ENCODE peak calls at places on chromosomes 6 and 20, in nine cellular contexts. One of them, this sample, is unnamed.

GRCh38 chr20:25249198-25249931 is 1.5 kb downstream of the PYGB start:
- DNase-seq in fibroblast of pulmonary artery: peak; percentile 31
- DNase-seq in epithelial cell of esophagus: peak; percentile 41
- DNase-seq in brain microvascular endothelial cell: no peak
- DNase-seq in body of pancreas: no peak
- DNase-seq in AG04450: no peak
- DNase-seq in choroid plexus epithelial cell: peak; percentile 36
- DNase-seq in BE2C: no peak
- DNase-seq in OCI-LY7: peak; percentile 8
- DNase-seq in this sample: peak; percentile 42

GRCh38 chr6:160347259-160348208 is 644 bp upstream of the SLC22A3 start:
- DNase-seq in AG04450: no peak
- DNase-seq in body of pancreas: no peak
- DNase-seq in choroid plexus epithelial cell: no peak
- DNase-seq in BE2C: no peak
- DNase-seq in brain microvascular endothelial cell: no peak
- DNase-seq in OCI-LY7: no peak
- DNase-seq in epithelial cell of esophagus: no peak
- DNase-seq in fibroblast of pulmonary artery: no peak
- DNase-seq in this sample: no peak

GRCh38 chr20:5524886-5525285 is 208.1 kb upstream of the PROKR2 start:
- DNase-seq in BE2C: no peak
- DNase-seq in body of pancreas: no peak
- DNase-seq in OCI-LY7: no peak
- DNase-seq in AG04450: no peak
- DNase-seq in fibroblast of pulmonary artery: no peak
- DNase-seq in brain microvascular endothelial cell: no peak
- DNase-seq in choroid plexus epithelial cell: peak; percentile 21
- DNase-seq in epithelial cell of esophagus: no peak
- DNase-seq in this sample: no peak

GRCh38 chr6:31402324-31403282 is 792 bp upstream of the MICA start:
- DNase-seq in epithelial cell of esophagus: peak; percentile 53
- DNase-seq in BE2C: no peak
- DNase-seq in AG04450: no peak
- DNase-seq in OCI-LY7: peak; percentile 54
- DNase-seq in brain microvascular endothelial cell: peak; percentile 9
- DNase-seq in choroid plexus epithelial cell: peak; percentile 35
- DNase-seq in fibroblast of pulmonary artery: peak; percentile 18
- DNase-seq in body of pancreas: peak; percentile 25
- DNase-seq in this sample: peak; percentile 24

GRCh38 chr6:36355819-36356218 is 19.1 kb upstream of the BNIP5 start:
- DNase-seq in body of pancreas: no peak
- DNase-seq in OCI-LY7: no peak
- DNase-seq in AG04450: no peak
- DNase-seq in fibroblast of pulmonary artery: peak; percentile 91
- DNase-seq in choroid plexus epithelial cell: peak; percentile 30
- DNase-seq in epithelial cell of esophagus: peak; percentile 18
- DNase-seq in brain microvascular endothelial cell: no peak
- DNase-seq in BE2C: no peak
- DNase-seq in this sample: peak; percentile 89

GRCh38 chr6:91055959-91056358 is 469.1 kb upstream of the MAP3K7 start:
- DNase-seq in brain microvascular endothelial cell: no peak
- DNase-seq in BE2C: no peak
- DNase-seq in OCI-LY7: no peak
- DNase-seq in body of pancreas: no peak
- DNase-seq in fibroblast of pulmonary artery: no peak
- DNase-seq in AG04450: no peak
- DNase-seq in epithelial cell of esophagus: no peak
- DNase-seq in choroid plexus epithelial cell: no peak
- DNase-seq in this sample: no peak

GRCh38 chr20:50126662-50127061 is 13.7 kb upstream of the UBE2V1 start:
- DNase-seq in BE2C: no peak
- DNase-seq in body of pancreas: peak; percentile 83
- DNase-seq in epithelial cell of esophagus: no peak
- DNase-seq in OCI-LY7: no peak
- DNase-seq in AG04450: no peak
- DNase-seq in brain microvascular endothelial cell: no peak
- DNase-seq in choroid plexus epithelial cell: no peak
- DNase-seq in fibroblast of pulmonary artery: no peak
- DNase-seq in this sample: no peak

GRCh38 chr20:23622839-23623343 is 14.9 kb downstream of the CST3 start:
- DNase-seq in brain microvascular endothelial cell: peak; percentile 89
- DNase-seq in BE2C: peak; percentile 63
- DNase-seq in body of pancreas: peak; percentile 40
- DNase-seq in AG04450: peak; percentile 24
- DNase-seq in fibroblast of pulmonary artery: peak; percentile 96
- DNase-seq in choroid plexus epithelial cell: peak; percentile 91
- DNase-seq in OCI-LY7: no peak
- DNase-seq in epithelial cell of esophagus: peak; percentile 85
- DNase-seq in this sample: peak; percentile 95

GRCh38 chr6:9502991-9503761 is 911.7 kb downstream of the TFAP2A start:
- DNase-seq in brain microvascular endothelial cell: peak; percentile 93
- DNase-seq in BE2C: no peak
- DNase-seq in AG04450: peak; percentile 50
- DNase-seq in OCI-LY7: no peak
- DNase-seq in fibroblast of pulmonary artery: peak; percentile 96
- DNase-seq in body of pancreas: no peak
- DNase-seq in choroid plexus epithelial cell: peak; percentile 96
- DNase-seq in epithelial cell of esophagus: peak; percentile 93
- DNase-seq in this sample: peak; percentile 89

GRCh38 chr6:26270121-26270861 is 94.7 kb upstream of the BTN3A2 start:
- DNase-seq in epithelial cell of esophagus: peak; percentile 18
- DNase-seq in AG04450: no peak
- DNase-seq in OCI-LY7: peak; percentile 86
- DNase-seq in BE2C: peak; percentile 22
- DNase-seq in fibroblast of pulmonary artery: no peak
- DNase-seq in body of pancreas: no peak
- DNase-seq in brain microvascular endothelial cell: no peak
- DNase-seq in choroid plexus epithelial cell: peak; percentile 36
- DNase-seq in this sample: no peak

GRCh38 chr20:58994390-58995159 is 12.5 kb downstream of the CTSZ start:
- DNase-seq in brain microvascular endothelial cell: no peak
- DNase-seq in choroid plexus epithelial cell: no peak
- DNase-seq in OCI-LY7: no peak
- DNase-seq in epithelial cell of esophagus: no peak
- DNase-seq in BE2C: no peak
- DNase-seq in body of pancreas: no peak
- DNase-seq in AG04450: no peak
- DNase-seq in fibroblast of pulmonary artery: no peak
- DNase-seq in this sample: no peak

GRCh38 chr6:157928428-157928827 is 53.2 kb upstream of the SYNJ2 start:
- DNase-seq in brain microvascular endothelial cell: no peak
- DNase-seq in BE2C: no peak
- DNase-seq in fibroblast of pulmonary artery: no peak
- DNase-seq in choroid plexus epithelial cell: no peak
- DNase-seq in epithelial cell of esophagus: no peak
- DNase-seq in OCI-LY7: no peak
- DNase-seq in AG04450: no peak
- DNase-seq in body of pancreas: no peak
- DNase-seq in this sample: no peak

GRCh38 chr6:126422912-126423311 is 83.0 kb downstream of the CENPW start:
- DNase-seq in OCI-LY7: peak; percentile 1
- DNase-seq in body of pancreas: no peak
- DNase-seq in fibroblast of pulmonary artery: peak; percentile 1
- DNase-seq in AG04450: no peak
- DNase-seq in epithelial cell of esophagus: no peak
- DNase-seq in brain microvascular endothelial cell: no peak
- DNase-seq in BE2C: no peak
- DNase-seq in choroid plexus epithelial cell: no peak
- DNase-seq in this sample: no peak
- TF ChIP-seq CTCF in OCI-LY7: peak; percentile 57
- TF ChIP-seq CTCF in body of pancreas: no peak
- TF ChIP-seq CTCF in fibroblast of pulmonary artery: no peak
- TF ChIP-seq CTCF in AG04450: no peak
- TF ChIP-seq CTCF in epithelial cell of esophagus: no peak
- TF ChIP-seq CTCF in brain microvascular endothelial cell: no peak
- TF ChIP-seq CTCF in BE2C: no peak
- TF ChIP-seq CTCF in choroid plexus epithelial cell: no peak
- TF ChIP-seq CTCF in this sample: no peak

GRCh38 chr6:134177236-134177635 is 124.8 kb upstream of the SLC2A12 start:
- DNase-seq in brain microvascular endothelial cell: no peak
- DNase-seq in AG04450: no peak
- DNase-seq in body of pancreas: no peak
- DNase-seq in fibroblast of pulmonary artery: peak; percentile 22
- DNase-seq in epithelial cell of esophagus: no peak
- DNase-seq in choroid plexus epithelial cell: no peak
- DNase-seq in OCI-LY7: no peak
- DNase-seq in BE2C: no peak
- DNase-seq in this sample: no peak

GRCh38 chr6:134177753-134178229 is 125.4 kb upstream of the SLC2A12 start:
- DNase-seq in choroid plexus epithelial cell: peak; percentile 67
- DNase-seq in body of pancreas: no peak
- DNase-seq in fibroblast of pulmonary artery: peak; percentile 81
- DNase-seq in OCI-LY7: no peak
- DNase-seq in AG04450: no peak
- DNase-seq in epithelial cell of esophagus: peak; percentile 36
- DNase-seq in BE2C: no peak
- DNase-seq in brain microvascular endothelial cell: peak; percentile 60
- DNase-seq in this sample: peak; percentile 81

GRCh38 chr6:134175532-134176282 is 123.3 kb upstream of the SLC2A12 start:
- DNase-seq in body of pancreas: peak; percentile 87
- DNase-seq in AG04450: no peak
- DNase-seq in fibroblast of pulmonary artery: peak; percentile 91
- DNase-seq in BE2C: no peak
- DNase-seq in OCI-LY7: no peak
- DNase-seq in brain microvascular endothelial cell: peak; percentile 77
- DNase-seq in choroid plexus epithelial cell: peak; percentile 72
- DNase-seq in epithelial cell of esophagus: peak; percentile 71
- DNase-seq in this sample: peak; percentile 87

GRCh38 chr6:134176283-134176975 is 124.0 kb upstream of the SLC2A12 start:
- DNase-seq in brain microvascular endothelial cell: peak; percentile 49
- DNase-seq in AG04450: no peak
- DNase-seq in fibroblast of pulmonary artery: peak; percentile 72
- DNase-seq in epithelial cell of esophagus: no peak
- DNase-seq in BE2C: peak; percentile 35
- DNase-seq in OCI-LY7: no peak
- DNase-seq in choroid plexus epithelial cell: peak; percentile 73
- DNase-seq in body of pancreas: peak; percentile 68
- DNase-seq in this sample: peak; percentile 66

GRCh38 chr6:134178230-134179044 is 126.0 kb upstream of the SLC2A12 start:
- DNase-seq in epithelial cell of esophagus: peak; percentile 85
- DNase-seq in OCI-LY7: peak; percentile 73
- DNase-seq in brain microvascular endothelial cell: peak; percentile 97
- DNase-seq in BE2C: peak; percentile 87
- DNase-seq in choroid plexus epithelial cell: peak; percentile 97
- DNase-seq in body of pancreas: peak; percentile 82
- DNase-seq in AG04450: peak; percentile 86
- DNase-seq in fibroblast of pulmonary artery: peak; percentile 98
- DNase-seq in this sample: peak; percentile 97
- H3K4me3 ChIP-seq in epithelial cell of esophagus: peak overlapping the region; percentile 37
- H3K4me3 ChIP-seq in OCI-LY7: peak overlapping the region; percentile 63
- H3K4me3 ChIP-seq in brain microvascular endothelial cell: peak overlapping the region; percentile 42
- H3K4me3 ChIP-seq in BE2C: peak overlapping the region; percentile 71
- H3K4me3 ChIP-seq in choroid plexus epithelial cell: peak overlapping the region; percentile 61
- H3K4me3 ChIP-seq in body of pancreas: no peak overlapping the region
- H3K4me3 ChIP-seq in AG04450: peak overlapping the region; percentile 55
- H3K4me3 ChIP-seq in fibroblast of pulmonary artery: peak overlapping the region; percentile 43
- H3K4me3 ChIP-seq in this sample: peak overlapping the region; percentile 62

DNA sequence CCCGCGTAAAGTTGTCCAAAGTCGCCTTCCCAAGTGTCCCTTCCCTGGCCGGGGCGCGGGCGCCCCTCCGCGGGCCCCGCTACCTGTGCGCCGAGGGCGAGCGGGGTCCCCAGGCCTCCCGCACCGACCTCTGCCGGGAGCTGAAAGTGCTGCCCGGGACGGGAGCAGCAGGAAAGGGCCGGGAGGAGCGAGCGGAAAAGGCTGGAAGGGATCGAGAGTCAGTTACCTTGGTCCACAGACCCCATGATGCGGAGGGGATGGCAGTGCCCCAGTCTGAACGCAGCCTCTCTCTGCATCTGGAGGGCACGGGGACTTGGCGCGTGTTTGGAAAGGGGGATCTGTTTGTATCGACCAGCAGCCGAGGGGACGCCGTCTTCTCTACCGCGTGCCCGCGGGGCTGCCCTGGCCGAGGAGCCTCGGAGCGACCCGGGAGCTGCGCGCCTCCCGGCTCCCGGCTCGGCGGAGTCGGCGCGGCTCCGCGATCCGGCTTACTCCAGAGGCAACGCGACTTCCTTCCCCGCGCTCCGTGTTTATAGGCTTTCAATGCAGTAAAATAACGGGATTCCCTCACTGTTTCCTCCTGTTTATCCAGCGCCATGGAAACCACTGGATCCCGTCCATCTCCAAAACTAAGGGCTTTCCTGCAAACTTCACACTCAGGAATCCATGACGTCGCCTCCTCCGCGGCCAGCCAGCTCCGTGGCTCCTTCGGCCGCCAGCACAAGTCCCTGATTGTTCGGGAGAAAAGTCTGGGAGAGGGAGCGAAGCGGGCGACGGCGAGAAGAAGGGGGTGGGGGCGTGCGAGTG is 20.0 kb upstream of the NFATC2 start:
- DNase-seq in epithelial cell of esophagus: peak; percentile 53
- DNase-seq in fibroblast of pulmonary artery: peak; percentile 97
- DNase-seq in choroid plexus epithelial cell: peak; percentile 90
- DNase-seq in AG04450: peak; percentile 83
- DNase-seq in brain microvascular endothelial cell: peak; percentile 93
- DNase-seq in BE2C: peak; percentile 11
- DNase-seq in body of pancreas: peak; percentile 61
- DNase-seq in OCI-LY7: no peak
- DNase-seq in this sample: peak; percentile 94
- TF ChIP-seq CTCF in epithelial cell of esophagus: no peak
- TF ChIP-seq CTCF in fibroblast of pulmonary artery: no peak
- TF ChIP-seq CTCF in choroid plexus epithelial cell: no peak
- TF ChIP-seq CTCF in AG04450: peak; percentile 20
- TF ChIP-seq CTCF in brain microvascular endothelial cell: peak; percentile 6
- TF ChIP-seq CTCF in BE2C: no peak
- TF ChIP-seq CTCF in body of pancreas: no peak
- TF ChIP-seq CTCF in OCI-LY7: no peak
- TF ChIP-seq CTCF in this sample: no peak

GRCh38 chr6:167113047-167113446 is 9.8 kb upstream of the CCR6 start:
- DNase-seq in brain microvascular endothelial cell: no peak
- DNase-seq in epithelial cell of esophagus: no peak
- DNase-seq in fibroblast of pulmonary artery: no peak
- DNase-seq in body of pancreas: no peak
- DNase-seq in BE2C: no peak
- DNase-seq in AG04450: no peak
- DNase-seq in OCI-LY7: peak; percentile 97
- DNase-seq in choroid plexus epithelial cell: no peak
- DNase-seq in this sample: no peak

GRCh38 chr6:167109661-167110060 is 13.2 kb upstream of the CCR6 start:
- DNase-seq in fibroblast of pulmonary artery: no peak
- DNase-seq in body of pancreas: no peak
- DNase-seq in choroid plexus epithelial cell: no peak
- DNase-seq in OCI-LY7: no peak
- DNase-seq in AG04450: no peak
- DNase-seq in brain microvascular endothelial cell: no peak
- DNase-seq in BE2C: no peak
- DNase-seq in epithelial cell of esophagus: no peak
- DNase-seq in this sample: no peak

GRCh38 chr6:167113935-167114910 is 8.7 kb upstream of the CCR6 start:
- DNase-seq in OCI-LY7: peak; percentile 96
- DNase-seq in AG04450: no peak
- DNase-seq in choroid plexus epithelial cell: no peak
- DNase-seq in brain microvascular endothelial cell: no peak
- DNase-seq in body of pancreas: no peak
- DNase-seq in epithelial cell of esophagus: no peak
- DNase-seq in fibroblast of pulmonary artery: no peak
- DNase-seq in BE2C: peak; percentile 22
- DNase-seq in this sample: no peak

GRCh38 chr6:167112421-167112820 is 10.5 kb upstream of the CCR6 start:
- DNase-seq in BE2C: no peak
- DNase-seq in fibroblast of pulmonary artery: no peak
- DNase-seq in brain microvascular endothelial cell: no peak
- DNase-seq in OCI-LY7: no peak
- DNase-seq in body of pancreas: no peak
- DNase-seq in choroid plexus epithelial cell: no peak
- DNase-seq in AG04450: no peak
- DNase-seq in epithelial cell of esophagus: no peak
- DNase-seq in this sample: no peak

GRCh38 chr6:167111597-167111996 is 11.3 kb upstream of the CCR6 start:
- DNase-seq in body of pancreas: no peak
- DNase-seq in OCI-LY7: no peak
- DNase-seq in BE2C: no peak
- DNase-seq in choroid plexus epithelial cell: no peak
- DNase-seq in brain microvascular endothelial cell: no peak
- DNase-seq in epithelial cell of esophagus: no peak
- DNase-seq in AG04450: no peak
- DNase-seq in fibroblast of pulmonary artery: no peak
- DNase-seq in this sample: no peak
- H3K4me3 ChIP-seq in body of pancreas: no peak overlapping the region
- H3K4me3 ChIP-seq in OCI-LY7: no peak overlapping the region
- H3K4me3 ChIP-seq in BE2C: no peak overlapping the region
- H3K4me3 ChIP-seq in choroid plexus epithelial cell: no peak overlapping the region
- H3K4me3 ChIP-seq in brain microvascular endothelial cell: no peak overlapping the region
- H3K4me3 ChIP-seq in epithelial cell of esophagus: no peak overlapping the region
- H3K4me3 ChIP-seq in AG04450: no peak overlapping the region
- H3K4me3 ChIP-seq in fibroblast of pulmonary artery: no peak overlapping the region
- H3K4me3 ChIP-seq in this sample: no peak overlapping the region

This sample was measured in fibroblast of the aortic adventitia.